ENCODE peak calls at places on chromosome 2, in five cellular contexts. One of them, this sample, is unnamed. For H3K27me3 and H3K4me1, the result is how much of the 10 kb centered on the place peaks cover.

GRCh38 chr2:111157071-111157661 is 36.5 kb downstream of the BCL2L11 start:
- ATAC-seq in K562: no peak
- ATAC-seq in HepG2: no peak
- ATAC-seq in upper lobe of left lung: no peak
- ATAC-seq in GM12878: peak
- ATAC-seq in this sample: no peak

GRCh38 chr2:229174794-229175529 is 96.1 kb downstream of the PID1 start:
- ATAC-seq in HepG2: no peak
- ATAC-seq in K562: no peak
- ATAC-seq in upper lobe of left lung: peak
- ATAC-seq in GM12878: no peak
- ATAC-seq in this sample: peak

GRCh38 chr2:62760026-62760425 is 54.5 kb downstream of the EHBP1 start:
- ATAC-seq in GM12878: no peak
- ATAC-seq in K562: no peak
- ATAC-seq in upper lobe of left lung: no peak
- ATAC-seq in HepG2: peak
- ATAC-seq in this sample: no peak

GRCh38 chr2:218896501-218897393 is 16.1 kb downstream of the WNT10A start:
- ATAC-seq in K562: no peak
- ATAC-seq in HepG2: peak
- ATAC-seq in upper lobe of left lung: no peak
- ATAC-seq in GM12878: peak
- ATAC-seq in this sample: no peak

GRCh38 chr2:233247744-233248143 is 3.7 kb upstream of the ATG16L1 start:
- ATAC-seq in HepG2: no peak
- ATAC-seq in upper lobe of left lung: no peak
- ATAC-seq in K562: no peak
- ATAC-seq in GM12878: no peak
- ATAC-seq in this sample: no peak

GRCh38 chr2:65277791-65278449 is 50.3 kb downstream of the ACTR2 start:
- ATAC-seq in GM12878: peak
- ATAC-seq in K562: peak
- ATAC-seq in HepG2: peak
- ATAC-seq in upper lobe of left lung: peak
- ATAC-seq in this sample: no peak

GRCh38 chr2:36482576-36483214 is 115.3 kb downstream of the FEZ2 start:
- ATAC-seq in GM12878: no peak
- ATAC-seq in HepG2: peak
- ATAC-seq in upper lobe of left lung: no peak
- ATAC-seq in K562: no peak
- ATAC-seq in this sample: no peak

GRCh38 chr2:60554649-60555065 is 1.2 kb upstream of the BCL11A start:
- ATAC-seq in GM12878: peak
- ATAC-seq in K562: peak
- ATAC-seq in HepG2: peak
- ATAC-seq in upper lobe of left lung: no peak
- ATAC-seq in this sample: peak

GRCh38 chr2:173191601-173192000 is 116.0 kb downstream of the MAP3K20 start:
- ATAC-seq in GM12878: no peak
- ATAC-seq in HepG2: no peak
- ATAC-seq in K562: no peak
- ATAC-seq in upper lobe of left lung: no peak
- ATAC-seq in this sample: no peak

GRCh38 chr2:232999354-232999753 is 13.7 kb downstream of the NGEF start:
- ATAC-seq in HepG2: peak
- ATAC-seq in upper lobe of left lung: no peak
- ATAC-seq in GM12878: peak
- ATAC-seq in K562: peak
- ATAC-seq in this sample: no peak

GRCh38 chr2:26297061-26297460 is 48.9 kb upstream of the SELENOI start:
- ATAC-seq in K562: no peak
- ATAC-seq in HepG2: no peak
- ATAC-seq in upper lobe of left lung: no peak
- ATAC-seq in GM12878: no peak
- ATAC-seq in this sample: no peak
- H3K27me3 ChIP-seq in K562: under half
- H3K27me3 ChIP-seq in HepG2: under half
- H3K27me3 ChIP-seq in upper lobe of left lung: under half
- H3K27me3 ChIP-seq in GM12878: under half
- H3K27me3 ChIP-seq in this sample: under half

DNA sequence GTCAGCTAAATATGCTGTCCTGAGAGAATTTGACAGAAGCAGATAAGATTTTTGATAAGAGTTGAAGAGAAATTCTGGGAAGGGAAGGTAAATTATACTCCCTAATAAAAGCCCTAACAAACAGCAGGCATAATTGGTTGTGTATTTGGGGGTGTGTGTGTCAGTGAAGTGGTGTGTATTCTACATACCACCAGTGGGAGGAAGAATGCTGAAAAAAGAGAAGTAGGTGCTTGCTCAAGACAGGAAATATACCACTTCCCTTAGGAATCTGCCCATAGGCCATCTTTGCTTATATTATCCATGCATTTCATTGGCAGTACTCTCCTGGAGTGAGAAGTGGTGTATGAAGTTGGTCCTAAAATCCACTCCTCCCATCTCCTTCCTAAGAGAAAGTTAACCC is 76.2 kb downstream of the FMNL2 start:
- ATAC-seq in upper lobe of left lung: no peak
- ATAC-seq in GM12878: no peak
- ATAC-seq in K562: no peak
- ATAC-seq in HepG2: no peak
- ATAC-seq in this sample: no peak
- H3K4me1 ChIP-seq in upper lobe of left lung: under half
- H3K4me1 ChIP-seq in GM12878: under half
- H3K4me1 ChIP-seq in K562: under half
- H3K4me1 ChIP-seq in HepG2: half or more
- H3K4me1 ChIP-seq in this sample: under half

GRCh38 chr2:221750317-221750716 is 178.2 kb upstream of the EPHA4 start:
- ATAC-seq in upper lobe of left lung: no peak
- ATAC-seq in GM12878: no peak
- ATAC-seq in K562: no peak
- ATAC-seq in HepG2: no peak
- ATAC-seq in this sample: no peak
- TF ChIP-seq EP300 in upper lobe of left lung: no peak
- TF ChIP-seq EP300 in GM12878: no peak
- TF ChIP-seq EP300 in K562: no peak
- TF ChIP-seq EP300 in HepG2: no peak
- TF ChIP-seq EP300 in this sample: no peak

DNA sequence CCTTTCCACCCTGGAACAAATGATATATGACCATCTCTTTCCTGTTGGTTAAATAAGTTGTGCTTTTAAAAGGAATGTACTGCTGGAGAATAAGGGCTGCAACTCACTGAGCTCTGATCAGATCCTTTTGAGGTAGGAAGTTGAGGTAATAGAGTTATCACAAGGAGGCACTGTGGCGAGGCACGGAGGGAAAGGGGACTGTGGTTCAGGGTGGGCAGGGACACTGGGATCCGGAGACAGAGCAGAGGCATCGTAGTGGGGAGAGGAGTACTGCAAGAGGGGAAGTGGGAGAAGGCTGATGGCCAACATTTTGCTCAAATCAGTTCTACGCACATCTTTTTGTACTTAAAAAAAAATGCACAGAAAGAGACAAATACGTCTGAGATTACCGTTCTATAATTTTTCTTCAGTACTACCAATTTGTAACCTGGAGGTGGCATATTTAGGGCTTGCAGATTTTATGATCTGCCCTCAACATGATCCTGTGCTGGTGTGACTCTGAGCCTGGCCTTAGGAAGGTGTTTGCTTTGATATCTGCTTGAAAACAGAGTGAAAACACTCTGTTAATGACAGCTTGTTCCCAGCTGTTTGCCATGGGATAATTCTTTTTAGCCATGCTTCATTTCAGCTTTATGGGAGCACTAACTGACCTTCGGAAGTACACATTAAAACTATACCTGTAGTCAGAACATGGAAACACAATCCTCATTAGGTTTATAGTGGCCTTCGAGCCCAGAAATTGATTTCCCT is 168.1 kb downstream of the KCNE4 start:
- ATAC-seq in K562: no peak
- ATAC-seq in GM12878: no peak
- ATAC-seq in upper lobe of left lung: no peak
- ATAC-seq in HepG2: no peak
- ATAC-seq in this sample: no peak
- H3K27me3 ChIP-seq in K562: under half
- H3K27me3 ChIP-seq in GM12878: under half
- H3K27me3 ChIP-seq in upper lobe of left lung: under half
- H3K27me3 ChIP-seq in HepG2: under half
- H3K27me3 ChIP-seq in this sample: under half

GRCh38 chr2:113894156-113894743 is 4.4 kb downstream of the ACTR3 start:
- ATAC-seq in HepG2: peak
- ATAC-seq in upper lobe of left lung: peak
- ATAC-seq in K562: peak
- ATAC-seq in GM12878: no peak
- ATAC-seq in this sample: no peak

GRCh38 chr2:113899166-113899565 is 9.3 kb downstream of the ACTR3 start:
- ATAC-seq in upper lobe of left lung: no peak
- ATAC-seq in HepG2: no peak
- ATAC-seq in K562: no peak
- ATAC-seq in GM12878: peak
- ATAC-seq in this sample: no peak

GRCh38 chr2:113895301-113895700 is 5.4 kb downstream of the ACTR3 start:
- ATAC-seq in GM12878: peak
- ATAC-seq in upper lobe of left lung: no peak
- ATAC-seq in HepG2: no peak
- ATAC-seq in K562: peak
- ATAC-seq in this sample: no peak

GRCh38 chr2:113895819-113896563 is 6.1 kb downstream of the ACTR3 start:
- ATAC-seq in HepG2: no peak
- ATAC-seq in K562: peak
- ATAC-seq in GM12878: peak
- ATAC-seq in upper lobe of left lung: no peak
- ATAC-seq in this sample: no peak

GRCh38 chr2:113896791-113897190 is 6.9 kb downstream of the ACTR3 start:
- ATAC-seq in K562: no peak
- ATAC-seq in upper lobe of left lung: no peak
- ATAC-seq in GM12878: no peak
- ATAC-seq in HepG2: no peak
- ATAC-seq in this sample: no peak
- H3K4me1 ChIP-seq in K562: under half
- H3K4me1 ChIP-seq in upper lobe of left lung: half or more
- H3K4me1 ChIP-seq in GM12878: under half
- H3K4me1 ChIP-seq in HepG2: half or more
- H3K4me1 ChIP-seq in this sample: under half

GRCh38 chr2:27086090-27086721 is 366 bp upstream of the KHK start:
- ATAC-seq in GM12878: peak
- ATAC-seq in upper lobe of left lung: peak
- ATAC-seq in K562: peak
- ATAC-seq in HepG2: peak
- ATAC-seq in this sample: peak
- TF ChIP-seq EP300 in GM12878: no peak
- TF ChIP-seq EP300 in upper lobe of left lung: no peak
- TF ChIP-seq EP300 in K562: peak
- TF ChIP-seq EP300 in HepG2: peak
- TF ChIP-seq EP300 in this sample: no peak